ENCODE peak calls at places on chromosomes 2 and 18, in five cellular contexts. One of them, this sample, is unnamed.

GRCh38 chr2:201754683-201755415 is 25.9 kb downstream of the ALS2 start:
- DNase-seq in IMR-90: peak
- DNase-seq in A549: peak
- DNase-seq in H1: no peak
- DNase-seq in K562: no peak
- DNase-seq in this sample: peak

GRCh38 chr2:80496770-80497169 is 192.2 kb upstream of the LRRTM1 start:
- DNase-seq in IMR-90: peak
- DNase-seq in A549: no peak
- DNase-seq in H1: no peak
- DNase-seq in K562: no peak
- DNase-seq in this sample: no peak

GRCh38 chr2:35973132-35973736 is 382.3 kb upstream of the CRIM1 start:
- DNase-seq in IMR-90: peak
- DNase-seq in A549: peak
- DNase-seq in H1: no peak
- DNase-seq in K562: no peak
- DNase-seq in this sample: peak

GRCh38 chr2:60091311-60091710 is 462.1 kb downstream of the BCL11A start:
- DNase-seq in IMR-90: no peak
- DNase-seq in A549: no peak
- DNase-seq in H1: no peak
- DNase-seq in K562: no peak
- DNase-seq in this sample: no peak

GRCh38 chr2:175402591-175402990 is 221.1 kb upstream of the ATP5MC3 start:
- DNase-seq in IMR-90: no peak
- DNase-seq in A549: no peak
- DNase-seq in H1: no peak
- DNase-seq in K562: no peak
- DNase-seq in this sample: no peak

GRCh38 chr2:121529439-121530209 is 1.1 kb upstream of the RNU4ATAC start:
- DNase-seq in IMR-90: peak
- DNase-seq in A549: no peak
- DNase-seq in H1: no peak
- DNase-seq in K562: peak
- DNase-seq in this sample: peak

GRCh38 chr2:2580341-2580740 is 249.3 kb upstream of the MYT1L start:
- DNase-seq in IMR-90: no peak
- DNase-seq in A549: no peak
- DNase-seq in H1: no peak
- DNase-seq in K562: no peak
- DNase-seq in this sample: no peak

GRCh38 chr2:37488911-37489310 is 144.5 kb downstream of the QPCT start:
- DNase-seq in IMR-90: peak
- DNase-seq in A549: no peak
- DNase-seq in H1: no peak
- DNase-seq in K562: no peak
- DNase-seq in this sample: no peak

GRCh38 chr2:180159921-180160320 is 152.8 kb upstream of the CWC22 start:
- DNase-seq in IMR-90: no peak
- DNase-seq in A549: no peak
- DNase-seq in H1: no peak
- DNase-seq in K562: no peak
- DNase-seq in this sample: no peak

GRCh38 chr2:69525261-69525660 is 88.0 kb upstream of the NFU1 start:
- DNase-seq in IMR-90: peak
- DNase-seq in A549: no peak
- DNase-seq in H1: no peak
- DNase-seq in K562: no peak
- DNase-seq in this sample: no peak

GRCh38 chr2:240467149-240467642 is 31.7 kb downstream of the GPC1 start:
- DNase-seq in IMR-90: no peak
- DNase-seq in A549: no peak
- DNase-seq in H1: no peak
- DNase-seq in K562: no peak
- DNase-seq in this sample: no peak

GRCh38 chr2:37168217-37168981 is 11.6 kb upstream of the EIF2AK2 start:
- DNase-seq in IMR-90: peak
- DNase-seq in A549: peak
- DNase-seq in H1: no peak
- DNase-seq in K562: peak
- DNase-seq in this sample: peak

GRCh38 chr2:121667618-121668017 is 18.4 kb upstream of the CLASP1 start:
- DNase-seq in IMR-90: no peak
- DNase-seq in A549: no peak
- DNase-seq in H1: no peak
- DNase-seq in K562: no peak
- DNase-seq in this sample: no peak

GRCh38 chr2:237980751-237981150 is 13.9 kb downstream of the UBE2F start:
- DNase-seq in IMR-90: no peak
- DNase-seq in A549: no peak
- DNase-seq in H1: no peak
- DNase-seq in K562: no peak
- DNase-seq in this sample: no peak

GRCh38 chr2:84958135-84959044 is 12.6 kb upstream of the KCMF1 start:
- DNase-seq in IMR-90: peak
- DNase-seq in A549: peak
- DNase-seq in H1: peak
- DNase-seq in K562: no peak
- DNase-seq in this sample: peak

GRCh38 chr2:74043345-74044329 is 58.9 kb downstream of the TET3 start:
- DNase-seq in IMR-90: no peak
- DNase-seq in A549: no peak
- DNase-seq in H1: no peak
- DNase-seq in K562: peak
- DNase-seq in this sample: peak

GRCh38 chr2:163888591-163888990 is 152.8 kb upstream of the FIGN start:
- DNase-seq in IMR-90: no peak
- DNase-seq in A549: no peak
- DNase-seq in H1: no peak
- DNase-seq in K562: no peak
- DNase-seq in this sample: no peak

GRCh38 chr18:57429607-57430165 is 5.5 kb upstream of the ONECUT2 start:
- DNase-seq in IMR-90: no peak
- DNase-seq in A549: no peak
- DNase-seq in H1: no peak
- DNase-seq in K562: no peak
- DNase-seq in this sample: no peak

GRCh38 chr18:72878143-72878542 is 10.4 kb upstream of the NETO1 start:
- DNase-seq in IMR-90: no peak
- DNase-seq in A549: no peak
- DNase-seq in H1: no peak
- DNase-seq in K562: no peak
- DNase-seq in this sample: no peak

GRCh38 chr2:70305531-70305930 is 3.7 kb upstream of the FAM136A start:
- DNase-seq in IMR-90: no peak
- DNase-seq in A549: no peak
- DNase-seq in H1: no peak
- DNase-seq in K562: no peak
- DNase-seq in this sample: no peak

GRCh38 chr18:33231474-33232317 is 208.8 kb downstream of the CCDC178 start:
- DNase-seq in IMR-90: peak
- DNase-seq in A549: peak
- DNase-seq in H1: peak
- DNase-seq in K562: peak
- DNase-seq in this sample: peak

GRCh38 chr2:127762846-127763245 is 48.1 kb downstream of the WDR33 start:
- DNase-seq in IMR-90: peak
- DNase-seq in A549: no peak
- DNase-seq in H1: no peak
- DNase-seq in K562: no peak
- DNase-seq in this sample: no peak

GRCh38 chr2:149562304-149562703 is 25.3 kb downstream of the MMADHC start:
- DNase-seq in IMR-90: peak
- DNase-seq in A549: peak
- DNase-seq in H1: no peak
- DNase-seq in K562: no peak
- DNase-seq in this sample: peak

GRCh38 chr2:9107168-9108025 is 99.2 kb upstream of the ASAP2 start:
- DNase-seq in IMR-90: no peak
- DNase-seq in A549: no peak
- DNase-seq in H1: no peak
- DNase-seq in K562: no peak
- DNase-seq in this sample: no peak

GRCh38 chr2:168758970-168759820 is 43.2 kb upstream of the NOSTRIN start:
- DNase-seq in IMR-90: peak
- DNase-seq in A549: peak
- DNase-seq in H1: no peak
- DNase-seq in K562: peak
- DNase-seq in this sample: peak

GRCh38 chr18:22084547-22084946 is 84.8 kb upstream of the GATA6 start:
- DNase-seq in IMR-90: no peak
- DNase-seq in A549: no peak
- DNase-seq in H1: no peak
- DNase-seq in K562: no peak
- DNase-seq in this sample: peak

GRCh38 chr2:230601510-230601909 is 111.1 kb upstream of the CAB39 start:
- DNase-seq in IMR-90: no peak
- DNase-seq in A549: no peak
- DNase-seq in H1: no peak
- DNase-seq in K562: no peak
- DNase-seq in this sample: no peak

GRCh38 chr18:23226930-23227728 is 91.8 kb downstream of the CABLES1 start:
- DNase-seq in IMR-90: peak
- DNase-seq in A549: no peak
- DNase-seq in H1: no peak
- DNase-seq in K562: no peak
- DNase-seq in this sample: no peak

GRCh38 chr2:176281267-176281666 is 12.0 kb downstream of the MTX2 start:
- DNase-seq in IMR-90: peak
- DNase-seq in A549: no peak
- DNase-seq in H1: no peak
- DNase-seq in K562: no peak
- DNase-seq in this sample: no peak

GRCh38 chr2:229704231-229704630 is 10.1 kb downstream of the DNER start:
- DNase-seq in IMR-90: no peak
- DNase-seq in A549: no peak
- DNase-seq in H1: no peak
- DNase-seq in K562: no peak
- DNase-seq in this sample: no peak

GRCh38 chr18:31592520-31593157 is 962 bp downstream of the TTR start:
- DNase-seq in IMR-90: no peak
- DNase-seq in A549: no peak
- DNase-seq in H1: no peak
- DNase-seq in K562: no peak
- DNase-seq in this sample: no peak

GRCh38 chr2:238097201-238097987 is 2.7 kb upstream of the ESPNL start:
- DNase-seq in IMR-90: no peak
- DNase-seq in A549: no peak
- DNase-seq in H1: no peak
- DNase-seq in K562: no peak
- DNase-seq in this sample: no peak

GRCh38 chr2:150806336-150806735 is 318.9 kb upstream of the RND3 start:
- DNase-seq in IMR-90: peak
- DNase-seq in A549: no peak
- DNase-seq in H1: no peak
- DNase-seq in K562: no peak
- DNase-seq in this sample: no peak

GRCh38 chr18:45689386-45689785 is 34.6 kb upstream of the SLC14A1 start:
- DNase-seq in IMR-90: no peak
- DNase-seq in A549: no peak
- DNase-seq in H1: no peak
- DNase-seq in K562: no peak
- DNase-seq in this sample: no peak

GRCh38 chr2:187577310-187577709 is 23.1 kb upstream of the TFPI start:
- DNase-seq in IMR-90: no peak
- DNase-seq in A549: peak
- DNase-seq in H1: no peak
- DNase-seq in K562: no peak
- DNase-seq in this sample: peak

GRCh38 chr2:187581125-187581896 is 27.1 kb upstream of the TFPI start:
- DNase-seq in IMR-90: peak
- DNase-seq in A549: peak
- DNase-seq in H1: no peak
- DNase-seq in K562: peak
- DNase-seq in this sample: peak

GRCh38 chr2:187575081-187576067 is 21.1 kb upstream of the TFPI start:
- DNase-seq in IMR-90: peak
- DNase-seq in A549: no peak
- DNase-seq in H1: no peak
- DNase-seq in K562: no peak
- DNase-seq in this sample: no peak

GRCh38 chr2:187576906-187577305 is 22.7 kb upstream of the TFPI start:
- DNase-seq in IMR-90: peak
- DNase-seq in A549: no peak
- DNase-seq in H1: no peak
- DNase-seq in K562: no peak
- DNase-seq in this sample: no peak

DNA sequence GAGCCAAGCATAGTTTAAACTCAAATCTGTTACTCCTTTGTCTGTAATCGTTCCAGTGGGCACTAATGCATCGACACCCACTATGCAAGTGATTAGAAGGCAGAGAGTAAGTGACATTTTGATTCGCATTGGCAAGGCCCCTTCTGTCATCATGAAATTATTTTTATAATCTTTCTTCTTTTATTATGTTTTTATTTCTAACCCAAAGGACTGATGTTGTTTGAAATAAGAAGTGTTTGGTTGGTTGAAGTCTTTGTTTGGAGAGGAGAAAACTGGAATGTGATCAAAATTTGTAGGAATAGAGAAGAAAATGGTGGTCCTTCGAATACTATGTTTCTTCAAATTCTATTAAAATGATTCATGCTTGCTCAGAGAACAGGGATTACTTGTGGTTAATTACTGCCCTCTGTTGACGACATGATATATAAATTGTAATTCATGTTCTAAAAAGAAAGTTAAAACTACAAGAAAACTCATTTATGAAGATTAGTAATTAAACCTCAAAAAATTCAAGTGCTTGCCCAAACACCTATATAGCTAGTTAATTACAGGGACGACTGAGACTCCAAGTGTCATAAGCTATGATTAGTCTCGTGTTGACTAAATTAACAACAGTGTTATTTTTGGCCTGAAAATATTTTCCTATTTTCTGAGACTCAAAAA is 26.4 kb upstream of the TFPI start:
- DNase-seq in IMR-90: peak
- DNase-seq in A549: peak
- DNase-seq in H1: no peak
- DNase-seq in K562: peak
- DNase-seq in this sample: peak
- TF ChIP-seq MAFK in IMR-90: no peak
- TF ChIP-seq MAFK in A549: no peak
- TF ChIP-seq MAFK in H1: no peak
- TF ChIP-seq MAFK in K562: no peak
- TF ChIP-seq MAFK in this sample: no peak

GRCh38 chr2:234689911-234690379 is 193.1 kb upstream of the ARL4C start:
- DNase-seq in IMR-90: no peak
- DNase-seq in A549: no peak
- DNase-seq in H1: no peak
- DNase-seq in K562: no peak
- DNase-seq in this sample: no peak
- TF ChIP-seq MAFK in IMR-90: no peak
- TF ChIP-seq MAFK in A549: no peak
- TF ChIP-seq MAFK in H1: no peak
- TF ChIP-seq MAFK in K562: no peak
- TF ChIP-seq MAFK in this sample: no peak

GRCh38 chr2:239295377-239296019 is 105.3 kb downstream of the HDAC4 start:
- DNase-seq in IMR-90: no peak
- DNase-seq in A549: no peak
- DNase-seq in H1: no peak
- DNase-seq in K562: no peak
- DNase-seq in this sample: no peak
- TF ChIP-seq MAFK in IMR-90: no peak
- TF ChIP-seq MAFK in A549: no peak
- TF ChIP-seq MAFK in H1: no peak
- TF ChIP-seq MAFK in K562: no peak
- TF ChIP-seq MAFK in this sample: no peak

GRCh38 chr2:188016917-188017316 is 274.8 kb upstream of the GULP1 start:
- DNase-seq in IMR-90: no peak
- DNase-seq in A549: no peak
- DNase-seq in H1: no peak
- DNase-seq in K562: no peak
- DNase-seq in this sample: no peak
- TF ChIP-seq MAFK in IMR-90: no peak
- TF ChIP-seq MAFK in A549: no peak
- TF ChIP-seq MAFK in H1: no peak
- TF ChIP-seq MAFK in K562: no peak
- TF ChIP-seq MAFK in this sample: no peak

This sample was measured in HepG2.